ENCODE peak calls at places on chromosomes 4 and X, in seven cellular contexts. K, N, D, Y, H, I and Q are unnamed samples.

GRCh38 chr4:8362483-8362882 is 78.0 kb downstream of the ACOX3 start:
- DNase-seq in Y (no peak), I (no peak), N (no peak), D (no peak), H (peak), K (no peak), Q (peak)

GRCh38 chrX:71622347-71623104 is 4.2 kb upstream of the CXCR3 start:
- DNase-seq in H (peak), K (no peak), N (peak), D (no peak), Y (peak), I (peak), Q (peak)

GRCh38 chr4:5825642-5826041 is 67.2 kb downstream of the CRMP1 start:
- DNase-seq in K (no peak), Y (no peak), I (no peak), H (no peak), D (no peak), N (no peak), Q (no peak)

GRCh38 chr4:14719053-14719452 is 283.2 kb upstream of the CPEB2 start:
- DNase-seq in N (no peak), Y (no peak), K (no peak), H (no peak), I (no peak), D (no peak), Q (no peak)

GRCh38 chr4:162163892-162164759 is at the start of gene FSTL5:
- DNase-seq in I (peak), K (peak), H (peak), Y (peak), N (peak), D (peak), Q (peak)

GRCh38 chr4:173573286-173573685 is 43.3 kb upstream of the HAND2 start:
- DNase-seq in H (no peak), D (no peak), N (no peak), Y (no peak), I (no peak), K (no peak), Q (no peak)

GRCh38 chr4:118927976-118928375 is 39.3 kb downstream of the SYNPO2 start:
- DNase-seq in N (peak), Y (peak), K (no peak), H (no peak), I (no peak), D (no peak), Q (no peak)

GRCh38 chr4:18636001-18636680 is 614.6 kb upstream of the LCORL start:
- DNase-seq in I (no peak), K (no peak), H (no peak), D (no peak), N (no peak), Y (no peak), Q (no peak)

GRCh38 chr4:1597021-1597931 is 86.8 kb downstream of the FAM53A start:
- DNase-seq in D (no peak), Y (no peak), I (no peak), N (no peak), K (no peak), H (no peak), Q (no peak)

GRCh38 chrX:15721911-15722310 is 16.2 kb upstream of the CA5B start:
- DNase-seq in K (no peak), Y (no peak), I (no peak), D (no peak), N (no peak), H (no peak), Q (no peak)

GRCh38 chr4:24471623-24472510 is 112.5 kb downstream of the DHX15 start:
- DNase-seq in N (peak), Y (no peak), D (peak), K (no peak), I (no peak), H (peak), Q (no peak)

GRCh38 chr4:154045086-154045485 is 256.2 kb upstream of the SFRP2 start:
- DNase-seq in K (no peak), D (no peak), H (no peak), Y (no peak), N (no peak), I (no peak), Q (no peak)

GRCh38 chr4:98359646-98360045 is 98.5 kb downstream of the RAP1GDS1 start:
- DNase-seq in Y (no peak), N (no peak), D (no peak), I (no peak), K (no peak), H (no peak), Q (no peak)

GRCh38 chr4:68803013-68803412 is 12.8 kb upstream of the UGT2B10 start:
- DNase-seq in K (no peak), Y (no peak), D (no peak), N (no peak), I (no peak), H (no peak), Q (no peak)

GRCh38 chrX:17592117-17592516 is 145.2 kb upstream of the SCML1 start:
- DNase-seq in N (no peak), I (no peak), D (no peak), K (no peak), Y (no peak), H (no peak), Q (no peak)

GRCh38 chrX:153608821-153609220 is 9.9 kb upstream of the CCNQ start:
- DNase-seq in Y (no peak), H (no peak), D (no peak), I (no peak), K (no peak), N (no peak), Q (no peak)

GRCh38 chr4:128718793-128719192 is 90.7 kb upstream of the JADE1 start:
- DNase-seq in N (no peak), H (no peak), I (no peak), D (no peak), K (no peak), Y (no peak), Q (no peak)

GRCh38 chr4:154491731-154492249 is at the start of gene DCHS2:
- DNase-seq in N (no peak), D (peak), K (no peak), H (peak), I (peak), Y (no peak), Q (peak)

GRCh38 chr4:72858328-72858727 is 211.2 kb downstream of the COX18 start:
- DNase-seq in D (no peak), H (peak), Y (no peak), I (no peak), N (no peak), K (no peak), Q (no peak)

GRCh38 chrX:129831486-129831885 is 12.2 kb downstream of the ZDHHC9 start:
- DNase-seq in H (no peak), D (no peak), Y (peak), N (peak), I (no peak), K (no peak), Q (no peak)

GRCh38 chrX:20414066-20414465 is 147.4 kb upstream of the RPS6KA3 start:
- DNase-seq in I (no peak), H (no peak), D (no peak), K (no peak), Y (no peak), N (no peak), Q (no peak)

GRCh38 chrX:9258346-9259104 is 206.3 kb upstream of the TBL1X start:
- DNase-seq in K (no peak), N (no peak), I (no peak), Y (no peak), D (no peak), H (no peak), Q (no peak)

GRCh38 chr4:8410641-8411271 is 29.8 kb downstream of the ACOX3 start:
- DNase-seq in K (no peak), I (no peak), Y (no peak), H (peak), N (no peak), D (no peak), Q (peak)

GRCh38 chrX:80335062-80335830 is 85.0 kb upstream of the TENT5D start:
- DNase-seq in D (no peak), K (no peak), H (peak), Y (no peak), I (peak), N (no peak), Q (peak)

GRCh38 chr4:6239968-6240367 is 29.7 kb upstream of the WFS1 start:
- DNase-seq in I (no peak), D (no peak), Y (no peak), K (no peak), H (no peak), N (no peak), Q (no peak)